ENCODE peak calls at places on chromosomes 12 and 14, in five cellular contexts. One of them, this sample, is unnamed.

GRCh38 chr12:1325666-1326065 is 268.7 kb downstream of the FBXL14 start:
- DNase-seq in RWPE1: no peak
- DNase-seq in immature natural killer cell: no peak
- DNase-seq in Caki2: no peak
- DNase-seq in transverse colon: no peak
- DNase-seq in this sample: no peak

GRCh38 chr14:103382375-103382774 is 2.8 kb upstream of the MARK3 start:
- DNase-seq in Caki2: no peak
- DNase-seq in RWPE1: peak
- DNase-seq in transverse colon: no peak
- DNase-seq in immature natural killer cell: no peak
- DNase-seq in this sample: no peak

GRCh38 chr12:70317781-70318180 is 48.3 kb upstream of the KCNMB4 start:
- DNase-seq in transverse colon: no peak
- DNase-seq in Caki2: no peak
- DNase-seq in immature natural killer cell: peak
- DNase-seq in RWPE1: no peak
- DNase-seq in this sample: no peak

GRCh38 chr14:96917442-96917963 is 120.3 kb downstream of the VRK1 start:
- DNase-seq in transverse colon: no peak
- DNase-seq in Caki2: no peak
- DNase-seq in immature natural killer cell: no peak
- DNase-seq in RWPE1: no peak
- DNase-seq in this sample: no peak

GRCh38 chr12:24719293-24719721 is 229.6 kb downstream of the BCAT1 start:
- DNase-seq in RWPE1: peak
- DNase-seq in Caki2: peak
- DNase-seq in immature natural killer cell: peak
- DNase-seq in transverse colon: no peak
- DNase-seq in this sample: no peak

GRCh38 chr12:31423405-31423804 is 97.5 kb upstream of the SINHCAF start:
- DNase-seq in transverse colon: no peak
- DNase-seq in immature natural killer cell: no peak
- DNase-seq in RWPE1: no peak
- DNase-seq in Caki2: no peak
- DNase-seq in this sample: no peak

GRCh38 chr14:99972748-99973466 is 92.3 kb upstream of the EVL start:
- DNase-seq in transverse colon: no peak
- DNase-seq in RWPE1: no peak
- DNase-seq in Caki2: no peak
- DNase-seq in immature natural killer cell: no peak
- DNase-seq in this sample: no peak

GRCh38 chr12:27592548-27592947 is 68.5 kb downstream of the PPFIBP1 start:
- DNase-seq in Caki2: peak
- DNase-seq in transverse colon: no peak
- DNase-seq in immature natural killer cell: no peak
- DNase-seq in RWPE1: peak
- DNase-seq in this sample: no peak

GRCh38 chr12:12081836-12082497 is 11.2 kb downstream of the BCL2L14 start:
- DNase-seq in transverse colon: peak
- DNase-seq in immature natural killer cell: no peak
- DNase-seq in Caki2: peak
- DNase-seq in RWPE1: peak
- DNase-seq in this sample: no peak

GRCh38 chr12:1807489-1807888 is 12.9 kb upstream of the LRTM2 start:
- DNase-seq in transverse colon: no peak
- DNase-seq in RWPE1: no peak
- DNase-seq in immature natural killer cell: no peak
- DNase-seq in Caki2: no peak
- DNase-seq in this sample: no peak

This sample was measured in testis.